ENCODE peak calls at places on chromosomes 5 and 9, in four cellular contexts. E is IMR-90, H is GM12878, N is endothelial cell of umbilical vein. I is an unnamed sample.

GRCh38 chr5:54524704-54525103 is 7.1 kb downstream of the SNX18 start:
- DNase-seq in E (no peak), H (no peak), N (peak), I (no peak)

GRCh38 chr5:55226027-55226933 is 835 bp downstream of the MCIDAS start:
- DNase-seq in E (peak), H (no peak), N (peak), I (peak)

GRCh38 chr5:53473644-53474043 is 6.8 kb upstream of the FST start:
- DNase-seq in E (no peak), H (no peak), N (no peak), I (no peak)

GRCh38 chr5:87524217-87524616 is 111.5 kb upstream of the CCNH start:
- DNase-seq in E (no peak), H (no peak), N (no peak), I (no peak)

GRCh38 chr9:113343732-113344231 is 3.7 kb upstream of the WDR31 start:
- DNase-seq in E (no peak), H (no peak), N (no peak), I (peak)

GRCh38 chr5:9316733-9317132 is 229.1 kb downstream of the SEMA5A start:
- DNase-seq in E (no peak), H (no peak), N (no peak), I (no peak)

GRCh38 chr5:175745212-175745611 is 87.3 kb downstream of the HRH2 start:
- DNase-seq in E (no peak), H (no peak), N (no peak), I (no peak)

GRCh38 chr5:131534995-131535394 is 100.0 kb downstream of the RAPGEF6 start:
- DNase-seq in E (peak), H (no peak), N (peak), I (no peak)

GRCh38 chr9:127130661-127131538 is 8.5 kb upstream of the ANGPTL2 start:
- DNase-seq in E (peak), H (no peak), N (no peak), I (no peak)

GRCh38 chr9:37976714-37977477 is 73.0 kb upstream of the SLC25A51 start:
- DNase-seq in E (peak), H (no peak), N (no peak), I (no peak)

GRCh38 chr9:105264380-105264779 is 19.9 kb downstream of the SLC44A1 start:
- DNase-seq in E (no peak), H (no peak), N (no peak), I (no peak)

GRCh38 chr5:31192442-31192841 is 1.0 kb upstream of the CDH6 start:
- DNase-seq in E (peak), H (no peak), N (no peak), I (no peak)

GRCh38 chr9:91197232-91198181 is 164.2 kb downstream of the AUH start:
- DNase-seq in E (peak), H (no peak), N (peak), I (peak)

GRCh38 chr5:133199366-133199901 is 147.6 kb downstream of the HSPA4 start:
- DNase-seq in E (no peak), H (no peak), N (no peak), I (no peak)

GRCh38 chr9:8188720-8189407 is 389.3 kb upstream of the DMAC1 start:
- DNase-seq in E (no peak), H (no peak), N (no peak), I (no peak)

GRCh38 chr9:118609355-118610044 is 759.7 kb downstream of the BRINP1 start:
- DNase-seq in E (no peak), H (no peak), N (no peak), I (no peak)

GRCh38 chr9:133558191-133559126 is 24.0 kb downstream of the ADAMTSL2 start:
- DNase-seq in E (peak), H (peak), N (peak), I (peak)

GRCh38 chr9:116088396-116088795 is 65.2 kb upstream of the PAPPA start:
- DNase-seq in E (no peak), H (no peak), N (no peak), I (no peak)
- TF ChIP-seq FOS in E (no peak), H (no peak), N (no peak), I (no peak)

GRCh38 chr5:158644301-158644700 is 455.4 kb downstream of the EBF1 start:
- DNase-seq in E (no peak), H (no peak), N (no peak), I (no peak)
- TF ChIP-seq FOS in E (no peak), H (no peak), N (no peak), I (no peak)

GRCh38 chr5:178450121-178450631 is 140.0 kb downstream of the COL23A1 start:
- DNase-seq in E (no peak), H (no peak), N (no peak), I (peak)
- TF ChIP-seq FOS in E (no peak), H (no peak), N (no peak), I (no peak)

GRCh38 chr5:141508808-141509611 is 20.1 kb downstream of the PCDHGC5 start:
- DNase-seq in E (peak), H (no peak), N (peak), I (no peak)
- TF ChIP-seq FOS in E (peak), H (no peak), N (peak), I (no peak)